ENCODE peak calls at places on chromosomes 4 and X, in four cellular contexts. K is PC-3, Z is spleen, A is IMR-90. C is an unnamed sample. For H3K36me3, the result is how much of the 10 kb centered on the place peaks cover.

GRCh38 chrX:6225307-6226052 is 3.2 kb downstream of the NLGN4X start:
- DNase-seq in K (no peak), A (no peak), Z (no peak), C (no peak)

GRCh38 chrX:152530967-152531366 is 79.9 kb upstream of the GABRA3 start:
- DNase-seq in A (no peak), Z (no peak), K (no peak), C (no peak)

GRCh38 chr4:54473077-54473545 is 184.6 kb upstream of the KIT start:
- DNase-seq in K (peak), A (peak), Z (no peak), C (no peak)

GRCh38 chr4:152246659-152247058 is 289.2 kb downstream of the FBXW7 start:
- DNase-seq in K (no peak), Z (no peak), A (no peak), C (no peak)

GRCh38 chrX:132463411-132463810 is 25.4 kb downstream of the MBNL3 start:
- DNase-seq in Z (no peak), K (peak), A (peak), C (no peak)

GRCh38 chr4:86977621-86978184 is 42.9 kb downstream of the AFF1 start:
- DNase-seq in A (peak), K (peak), Z (no peak), C (no peak)

GRCh38 chrX:8084023-8084422 is 87.0 kb downstream of the VCX2 start:
- DNase-seq in A (peak), K (peak), Z (no peak), C (no peak)

GRCh38 chr4:92101609-92102231 is 202.0 kb upstream of the GRID2 start:
- DNase-seq in A (peak), K (peak), Z (no peak), C (no peak)

GRCh38 chr4:84938316-84938715 is 28.2 kb downstream of the WDFY3 start:
- DNase-seq in Z (no peak), A (peak), K (peak), C (peak)

GRCh38 chr4:158282252-158282651 is 72.0 kb downstream of the TMEM144 start:
- DNase-seq in Z (no peak), K (peak), A (peak), C (no peak)

GRCh38 chr4:55947912-55948725 is 626 bp upstream of the CEP135 start:
- DNase-seq in Z (no peak), A (peak), K (peak), C (peak)

GRCh38 chrX:15564981-15565579 is 35.7 kb downstream of the ACE2 start:
- DNase-seq in Z (no peak), A (peak), K (peak), C (peak)

GRCh38 chrX:74536142-74537010 is 78.0 kb downstream of the RLIM start:
- DNase-seq in K (peak), A (peak), Z (peak), C (peak)

GRCh38 chr4:4534515-4535145 is 7.2 kb downstream of the STX18 start:
- DNase-seq in A (no peak), Z (no peak), K (no peak), C (no peak)

GRCh38 chr4:24881508-24882071 is 31.3 kb downstream of the CCDC149 start:
- DNase-seq in Z (no peak), A (no peak), K (peak), C (no peak)

GRCh38 chr4:6586715-6587325 is 11.8 kb downstream of the MAN2B2 start:
- DNase-seq in Z (no peak), K (no peak), A (no peak), C (no peak)

GRCh38 chrX:21926527-21927278 is 13.8 kb upstream of the SMS start:
- DNase-seq in Z (no peak), A (peak), K (peak), C (peak)

GRCh38 chr4:75916091-75916661 is 13.9 kb upstream of the PPEF2 start:
- DNase-seq in Z (no peak), A (peak), K (peak), C (no peak)

GRCh38 chrX:124085063-124085462 is 123.6 kb downstream of the STAG2 start:
- DNase-seq in K (no peak), A (no peak), Z (no peak), C (no peak)

GRCh38 chrX:46325312-46325877 is 219.8 kb downstream of the ZNF674 start:
- DNase-seq in A (peak), Z (no peak), K (peak), C (no peak)

GRCh38 chrX:135572436-135572835 is 52.0 kb downstream of the INTS6L start:
- DNase-seq in A (peak), K (no peak), Z (no peak), C (no peak)

GRCh38 chr4:40205259-40206198 is 8.7 kb downstream of the RHOH start:
- DNase-seq in K (no peak), A (no peak), Z (no peak), C (no peak)

GRCh38 chr4:150176559-150176958 is 98.3 kb downstream of the DCLK2 start:
- DNase-seq in A (peak), K (no peak), Z (no peak), C (peak)

GRCh38 chr4:148776944-148777343 is 334.7 kb upstream of the NR3C2 start:
- DNase-seq in K (peak), Z (no peak), A (peak), C (no peak)

GRCh38 chr4:97643179-97643578 is 500.1 kb downstream of the STPG2 start:
- DNase-seq in Z (no peak), K (peak), A (no peak), C (no peak)

GRCh38 chrX:57573754-57574153 is 18.1 kb upstream of the ZXDB start:
- DNase-seq in A (peak), Z (no peak), K (peak), C (no peak)

GRCh38 chr4:1055721-1056590 is 44.5 kb downstream of the FGFRL1 start:
- DNase-seq in K (no peak), A (peak), Z (peak), C (no peak)

GRCh38 chr4:109701566-109702399 is 1.5 kb downstream of the CASP6 start:
- DNase-seq in Z (no peak), A (no peak), K (peak), C (no peak)

GRCh38 chr4:29970626-29971025 is 749.5 kb upstream of the PCDH7 start:
- DNase-seq in Z (no peak), K (peak), A (no peak), C (no peak)

GRCh38 chr4:25925486-25926201 is 11.6 kb downstream of the SMIM20 start:
- DNase-seq in Z (no peak), K (peak), A (peak), C (no peak)

GRCh38 chrX:108584617-108585211 is 145.1 kb downstream of the COL4A5 start:
- DNase-seq in A (no peak), Z (no peak), K (peak), C (no peak)

GRCh38 chr4:140609548-140610425 is 41.0 kb upstream of the UCP1 start:
- DNase-seq in K (peak), Z (no peak), A (peak), C (no peak)

GRCh38 chr4:127793528-127793927 is 11.4 kb downstream of the HSPA4L start:
- DNase-seq in A (no peak), Z (no peak), K (no peak), C (no peak)

GRCh38 chr4:127783971-127784519 is 1.9 kb downstream of the HSPA4L start:
- DNase-seq in Z (no peak), K (no peak), A (no peak), C (no peak)

GRCh38 chr4:127783026-127783769 is 1.1 kb downstream of the HSPA4L start:
- DNase-seq in Z (peak), K (peak), A (peak), C (no peak)

GRCh38 chr4:127788517-127788916 is 6.4 kb downstream of the HSPA4L start:
- DNase-seq in Z (no peak), A (no peak), K (peak), C (no peak)
- TF ChIP-seq CTCF in Z (no peak), A (peak), K (peak), C (no peak)

GRCh38 chr4:121675715-121676114 is 21.1 kb downstream of the ANXA5 start:
- DNase-seq in Z (no peak), K (no peak), A (peak), C (no peak)

GRCh38 chr4:121676388-121677075 is 20.2 kb downstream of the ANXA5 start:
- DNase-seq in A (no peak), K (no peak), Z (no peak), C (no peak)

GRCh38 chr4:121674696-121675095 is 22.1 kb downstream of the ANXA5 start:
- DNase-seq in Z (no peak), A (no peak), K (no peak), C (no peak)

GRCh38 chr4:121677524-121677923 is 19.3 kb downstream of the ANXA5 start:
- DNase-seq in Z (no peak), K (no peak), A (no peak), C (no peak)

DNA sequence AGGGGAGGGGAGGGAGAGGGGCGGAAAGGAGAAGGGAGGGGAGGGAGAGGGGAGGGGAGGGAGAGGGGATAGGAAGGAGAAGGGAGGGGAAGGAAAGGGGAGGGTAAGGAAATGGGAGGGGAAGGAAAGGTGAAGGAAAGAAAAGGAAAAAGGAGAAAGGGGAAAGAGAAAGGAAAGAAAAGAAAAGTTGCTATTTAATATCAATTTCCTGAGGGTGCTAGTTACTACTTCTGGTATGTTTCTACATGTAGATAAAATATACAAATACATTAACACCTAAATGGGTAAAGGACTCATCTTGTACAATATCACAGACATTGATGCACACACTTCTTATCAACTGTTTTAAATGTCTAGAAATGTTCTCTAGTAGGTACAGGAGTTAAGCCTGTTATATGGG is 22.6 kb downstream of the ANXA5 start:
- DNase-seq in A (no peak), K (no peak), Z (no peak), C (no peak)
- H3K36me3 ChIP-seq in A (under half), K (half or more), Z (half or more), C (under half)

DNA sequence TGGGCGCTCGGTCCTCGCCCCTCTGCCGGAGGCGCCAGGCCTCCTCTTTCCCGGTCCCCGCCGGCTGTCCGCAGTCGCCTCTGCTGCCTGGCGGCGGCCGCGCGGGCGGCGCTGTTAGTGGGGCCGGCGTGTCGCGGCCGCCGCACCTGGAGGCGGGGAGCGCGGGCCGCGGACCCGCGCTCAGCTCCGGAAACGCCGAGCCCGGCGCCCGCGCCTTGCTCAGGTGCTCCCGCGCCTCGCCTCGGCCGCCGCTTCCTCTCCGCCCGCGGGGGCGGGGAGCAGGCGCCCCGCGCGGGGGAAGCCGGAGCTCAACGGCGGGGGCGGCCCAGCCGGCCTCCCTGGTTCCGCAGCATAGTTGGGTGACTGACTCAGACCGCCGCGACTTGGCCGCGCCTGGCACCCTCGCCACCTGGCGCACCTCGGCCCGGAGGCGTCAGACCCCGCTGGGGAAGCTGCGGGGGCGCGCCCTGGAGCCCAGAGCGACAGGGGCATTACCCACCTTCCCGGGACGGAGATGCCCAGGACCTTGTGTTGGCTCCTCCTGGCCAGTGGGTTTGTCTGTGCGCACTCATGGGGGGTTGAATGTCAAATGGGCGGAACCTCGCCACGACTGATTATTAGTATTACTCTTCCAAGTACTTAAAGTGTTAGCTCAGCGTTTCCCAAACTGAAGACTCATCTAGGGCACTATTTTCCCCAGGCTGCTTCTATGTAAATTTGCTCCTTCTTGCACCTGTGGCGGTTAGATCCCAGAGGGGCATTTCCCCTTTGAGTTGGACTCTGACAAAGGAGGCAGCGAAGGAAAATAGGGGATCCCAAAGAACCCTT is at the start of gene ARAP2:
- DNase-seq in A (peak), Z (peak), K (peak), C (no peak)
- H3K4me3 ChIP-seq in A (peak), Z (peak), K (peak), C (peak)

DNA sequence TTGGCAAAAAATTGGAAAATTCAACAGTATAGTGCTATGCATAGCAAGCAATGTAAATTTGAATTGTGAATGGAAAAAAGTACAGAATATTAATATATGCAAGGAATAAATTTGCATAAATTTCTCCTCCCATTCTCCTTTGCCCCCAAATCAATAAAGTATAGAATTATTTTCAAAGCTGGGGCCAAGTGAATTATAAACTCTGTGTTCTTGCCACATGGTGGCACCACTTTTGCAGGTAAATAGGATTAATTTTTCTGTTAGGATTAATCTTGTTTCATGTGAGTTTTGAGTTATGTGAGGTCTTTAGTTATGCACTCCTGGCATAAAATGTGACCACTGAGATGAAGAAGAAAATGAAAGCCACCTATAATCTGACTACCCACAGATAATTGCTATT is 19.9 kb downstream of the COPS4 start:
- DNase-seq in K (peak), Z (no peak), A (peak), C (no peak)
- TF ChIP-seq CTCF in K (peak), Z (no peak), A (peak), C (peak)

GRCh38 chr4:3427706-3428446 is 13.9 kb upstream of the HGFAC start:
- DNase-seq in Z (no peak), K (no peak), A (no peak), C (no peak)

GRCh38 chr4:3430524-3430923 is 11.2 kb upstream of the HGFAC start:
- DNase-seq in A (no peak), Z (no peak), K (no peak), C (no peak)

GRCh38 chr4:3427134-3427476 is 14.7 kb upstream of the HGFAC start:
- DNase-seq in Z (no peak), K (no peak), A (no peak), C (no peak)

GRCh38 chr4:3431446-3431993 is 10.2 kb upstream of the HGFAC start:
- DNase-seq in Z (no peak), K (no peak), A (no peak), C (no peak)

DNA sequence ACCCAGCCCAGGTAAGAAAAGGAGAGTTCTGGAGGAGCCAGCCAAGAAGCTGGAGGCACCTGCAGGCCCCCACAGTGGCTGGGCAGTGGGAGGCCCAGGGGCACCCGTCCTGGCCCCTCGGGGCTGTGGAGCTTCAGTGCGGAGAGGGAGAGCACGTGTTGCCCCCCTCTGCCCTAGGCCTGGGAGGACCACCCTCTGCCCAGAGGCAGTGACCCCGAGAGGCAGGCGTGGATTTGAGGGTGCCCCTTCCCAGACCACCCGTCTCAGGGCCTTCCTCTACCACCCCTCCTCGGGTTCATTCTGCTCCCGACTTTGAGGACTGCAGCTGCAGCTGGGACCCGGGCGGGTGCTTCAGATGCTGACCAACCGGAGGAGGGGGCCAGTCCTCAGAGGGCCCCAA is 12.1 kb upstream of the HGFAC start:
- DNase-seq in K (no peak), A (no peak), Z (no peak), C (no peak)
- H3K36me3 ChIP-seq in K (under half), A (under half), Z (under half), C (under half)

GRCh38 chr4:180937083-180937482 is 1306.1 kb upstream of the TENM3 start:
- DNase-seq in K (no peak), A (peak), Z (no peak), C (no peak)
- H3K4me3 ChIP-seq in K (no peak), A (no peak), Z (no peak), C (no peak)

DNA sequence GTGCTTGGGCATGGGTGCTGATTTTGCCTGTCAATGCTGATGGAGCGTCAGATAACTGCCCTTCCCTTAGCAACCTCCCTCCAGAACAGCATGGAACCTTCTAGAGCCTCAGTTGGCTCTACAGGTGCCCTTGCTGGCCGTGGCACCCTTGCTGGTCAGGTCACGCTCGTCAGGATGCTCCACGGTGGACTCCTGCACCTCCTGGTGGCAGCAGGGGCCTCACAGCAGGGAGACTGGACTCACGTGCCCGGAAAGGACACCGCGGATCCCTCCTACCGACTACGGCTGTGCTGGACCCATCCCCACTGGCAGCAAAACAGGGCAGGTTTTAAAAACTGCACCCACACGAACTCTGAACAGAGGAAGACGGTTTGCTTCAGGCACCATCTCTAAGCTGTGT is 82.1 kb upstream of the AFAP1 start:
- DNase-seq in Z (no peak), K (peak), A (no peak), C (no peak)
- TF ChIP-seq CTCF in Z (no peak), K (peak), A (peak), C (peak)

GRCh38 chrX:10900585-10901289 is 210.4 kb upstream of the HCCS start:
- DNase-seq in Z (no peak), A (peak), K (peak), C (no peak)

GRCh38 chrX:10902001-10902400 is 209.1 kb upstream of the HCCS start:
- DNase-seq in Z (no peak), A (peak), K (peak), C (no peak)

GRCh38 chrX:10901290-10901633 is 209.9 kb upstream of the HCCS start:
- DNase-seq in Z (no peak), K (no peak), A (peak), C (no peak)

GRCh38 chrX:10904220-10904619 is 206.9 kb upstream of the HCCS start:
- DNase-seq in Z (no peak), K (peak), A (peak), C (no peak)

GRCh38 chrX:10903518-10903917 is 207.6 kb upstream of the HCCS start:
- DNase-seq in K (no peak), Z (no peak), A (no peak), C (no peak)
- H3K36me3 ChIP-seq in K (under half), Z (under half), A (under half), C (under half)

C was measured in BJ.